ENCODE peak calls at places on chromosome 4, in eight cellular contexts. V, U, E, K, D, Q, I and J are unnamed samples.

GRCh38 chr4:105808459-105809041 is 86.7 kb upstream of the NPNT start:
- DNase-seq in V (peak), U (peak), E (no peak), K (peak), D (peak), Q (no peak), I (no peak), J (peak)

GRCh38 chr4:40180356-40180755 is 16.5 kb upstream of the RHOH start:
- DNase-seq in V (no peak), U (peak), E (no peak), K (peak), D (no peak), Q (no peak), I (no peak), J (peak)

GRCh38 chr4:55364691-55365346 is 18.8 kb downstream of the SRD5A3 start:
- DNase-seq in V (no peak), U (no peak), E (peak), K (no peak), D (peak), Q (no peak), I (peak), J (no peak)

GRCh38 chr4:181225616-181226261 is 1017.5 kb upstream of the TENM3 start:
- DNase-seq in V (no peak), U (no peak), E (no peak), K (no peak), D (no peak), Q (no peak), I (no peak), J (no peak)

GRCh38 chr4:14985161-14985560 is 17.1 kb upstream of the CPEB2 start:
- DNase-seq in V (no peak), U (no peak), E (no peak), K (no peak), D (no peak), Q (no peak), I (no peak), J (no peak)

GRCh38 chr4:139085141-139085540 is 69.6 kb downstream of the NOCT start:
- DNase-seq in V (peak), U (no peak), E (no peak), K (peak), D (peak), Q (no peak), I (no peak), J (peak)

GRCh38 chr4:165404080-165404479 is 25.3 kb downstream of the CPE start:
- DNase-seq in V (no peak), U (no peak), E (no peak), K (no peak), D (no peak), Q (no peak), I (no peak), J (no peak)

GRCh38 chr4:2800691-2801596 is 8.1 kb downstream of the SH3BP2 start:
- DNase-seq in V (peak), U (no peak), E (peak), K (peak), D (no peak), Q (peak), I (peak), J (peak)

GRCh38 chr4:108432418-108432817 is 188.0 kb upstream of the RPL34 start:
- DNase-seq in V (no peak), U (no peak), E (no peak), K (no peak), D (no peak), Q (no peak), I (no peak), J (no peak)

GRCh38 chr4:107989162-107989536 is 540 bp upstream of the HADH start:
- DNase-seq in V (peak), U (no peak), E (no peak), K (no peak), D (no peak), Q (no peak), I (peak), J (no peak)

GRCh38 chr4:17544831-17545234 is 29.9 kb downstream of the CLRN2 start:
- DNase-seq in V (no peak), U (no peak), E (peak), K (no peak), D (peak), Q (no peak), I (peak), J (no peak)

GRCh38 chr4:138050601-138051000 is 191.5 kb downstream of the SLC7A11 start:
- DNase-seq in V (no peak), U (no peak), E (no peak), K (no peak), D (no peak), Q (no peak), I (no peak), J (no peak)

GRCh38 chr4:76562161-76562560 is 127.1 kb downstream of the SHROOM3 start:
- DNase-seq in V (no peak), U (no peak), E (no peak), K (peak), D (no peak), Q (no peak), I (no peak), J (peak)

GRCh38 chr4:176406297-176406696 is 86.5 kb downstream of the SPCS3 start:
- DNase-seq in V (no peak), U (no peak), E (no peak), K (no peak), D (no peak), Q (no peak), I (no peak), J (no peak)

GRCh38 chr4:76969493-76969892 is 19.9 kb downstream of the SEPTIN11 start:
- DNase-seq in V (no peak), U (no peak), E (no peak), K (no peak), D (no peak), Q (no peak), I (no peak), J (no peak)

GRCh38 chr4:2080429-2081300 is 21.5 kb downstream of the NAT8L start:
- DNase-seq in V (no peak), U (no peak), E (no peak), K (no peak), D (no peak), Q (peak), I (no peak), J (no peak)

GRCh38 chr4:28009541-28009940 is 1148.9 kb downstream of the STIM2 start:
- DNase-seq in V (no peak), U (no peak), E (no peak), K (peak), D (no peak), Q (no peak), I (no peak), J (no peak)

GRCh38 chr4:3345384-3345783 is 52.6 kb downstream of the RGS12 start:
- DNase-seq in V (no peak), U (no peak), E (no peak), K (no peak), D (no peak), Q (no peak), I (no peak), J (no peak)

GRCh38 chr4:1490011-1490905 is 84.0 kb upstream of the NKX1-1 start:
- DNase-seq in V (no peak), U (no peak), E (no peak), K (no peak), D (no peak), Q (no peak), I (no peak), J (no peak)

GRCh38 chr4:102061133-102061532 is 270.6 kb downstream of the BANK1 start:
- DNase-seq in V (no peak), U (no peak), E (no peak), K (no peak), D (no peak), Q (no peak), I (no peak), J (no peak)

GRCh38 chr4:160021870-160022269 is 919.0 kb downstream of the RAPGEF2 start:
- DNase-seq in V (no peak), U (no peak), E (no peak), K (no peak), D (no peak), Q (no peak), I (no peak), J (no peak)

GRCh38 chr4:82613111-82613510 is 51.3 kb upstream of the TMEM150C start:
- DNase-seq in V (no peak), U (no peak), E (no peak), K (no peak), D (no peak), Q (no peak), I (no peak), J (no peak)

GRCh38 chr4:32748498-32748897 is 2028.3 kb downstream of the PCDH7 start:
- DNase-seq in V (no peak), U (no peak), E (no peak), K (no peak), D (no peak), Q (no peak), I (no peak), J (no peak)

GRCh38 chr4:87423313-87424031 is 1.1 kb downstream of the NUDT9 start:
- DNase-seq in V (peak), U (no peak), E (no peak), K (no peak), D (no peak), Q (no peak), I (no peak), J (peak)

GRCh38 chr4:8515316-8516060 is 64.7 kb upstream of the GPR78 start:
- DNase-seq in V (no peak), U (no peak), E (no peak), K (peak), D (no peak), Q (no peak), I (no peak), J (peak)

GRCh38 chr4:24413311-24413784 is 171.0 kb downstream of the DHX15 start:
- DNase-seq in V (no peak), U (no peak), E (no peak), K (no peak), D (no peak), Q (no peak), I (no peak), J (no peak)

GRCh38 chr4:1727117-1728031 is 6.1 kb downstream of the TACC3 start:
- DNase-seq in V (no peak), U (peak), E (no peak), K (peak), D (no peak), Q (no peak), I (no peak), J (peak)

GRCh38 chr4:5752803-5753184 is 41.8 kb downstream of the EVC start:
- DNase-seq in V (no peak), U (no peak), E (no peak), K (peak), D (no peak), Q (no peak), I (no peak), J (no peak)